ENCODE peak calls at places on chromosomes 12 and 14, in seven cellular contexts. B is uterus, Z is thoracic aorta, Y is dorsolateral prefrontal cortex, U is Panc1, X is tibial artery, G is IMR-90. L is an unnamed sample.

GRCh38 chr14:37565550-37565949 is 29.5 kb downstream of the FOXA1 start:
- DNase-seq in Y (no peak), U (no peak), Z (no peak), X (no peak), G (no peak), B (no peak), L (no peak)

GRCh38 chr14:69055125-69055524 is 76.0 kb upstream of the ACTN1 start:
- DNase-seq in Z (no peak), Y (no peak), X (no peak), B (no peak), U (no peak), G (peak; percentile 97), L (peak; percentile 97)

GRCh38 chr14:89330236-89331002 is 86.6 kb downstream of the FOXN3 start:
- DNase-seq in B (peak; percentile 57), X (peak; percentile 74), Y (no peak), Z (peak; percentile 58), U (no peak), G (peak; percentile 97), L (peak; percentile 93)

GRCh38 chr12:111692575-111693210 is 6.8 kb downstream of the ACAD10 start:
- DNase-seq in X (no peak), Z (no peak), Y (no peak), U (no peak), G (peak; percentile 15), B (no peak), L (peak; percentile 7)

GRCh38 chr12:102298022-102298421 is 100.4 kb upstream of the PMCH start:
- DNase-seq in X (no peak), Y (no peak), B (no peak), U (no peak), Z (no peak), G (peak; percentile 69), L (no peak)

GRCh38 chr14:75205586-75205985 is 29.2 kb upstream of the TMED10 start:
- DNase-seq in G (peak; percentile 77), X (no peak), U (no peak), B (no peak), Y (no peak), Z (no peak), L (peak; percentile 45)

GRCh38 chr12:50550530-50551223 is 45.9 kb downstream of the DIP2B start:
- DNase-seq in U (no peak), Z (no peak), X (no peak), G (no peak), B (peak; percentile 28), Y (no peak), L (no peak)

GRCh38 chr14:20836668-20837338 is 34.2 kb upstream of the RNASE1 start:
- DNase-seq in Z (no peak), G (peak; percentile 18), Y (no peak), X (no peak), B (no peak), U (no peak), L (no peak)

GRCh38 chr12:64781374-64782029 is 22.3 kb upstream of the GNS start:
- DNase-seq in X (no peak), G (no peak), Y (no peak), U (no peak), Z (no peak), B (no peak), L (no peak)

GRCh38 chr12:522692-523378 is 63.1 kb downstream of the B4GALNT3 start:
- DNase-seq in Y (no peak), B (no peak), U (no peak), G (no peak), X (no peak), Z (no peak), L (no peak)

GRCh38 chr14:102907980-102908730 is 14.3 kb upstream of the AMN start:
- DNase-seq in X (no peak), Y (no peak), B (no peak), Z (no peak), U (no peak), G (no peak), L (no peak)

GRCh38 chr12:22733756-22734155 is 108.8 kb downstream of the ETNK1 start:
- DNase-seq in Y (no peak), Z (no peak), B (no peak), U (no peak), G (no peak), X (no peak), L (no peak)

GRCh38 chr12:26863515-26863914 is 30.5 kb upstream of the ITPR2 start:
- DNase-seq in Z (no peak), U (no peak), B (no peak), X (no peak), G (peak; percentile 13), Y (no peak), L (no peak)

GRCh38 chr14:79201545-79202247 is 1009.6 kb downstream of the DIO2 start:
- DNase-seq in U (no peak), Z (no peak), B (no peak), G (no peak), X (no peak), Y (no peak), L (no peak)

GRCh38 chr12:71477609-71478008 is 38.0 kb downstream of the LGR5 start:
- DNase-seq in B (no peak), G (no peak), Y (no peak), Z (no peak), U (no peak), X (no peak), L (no peak)

GRCh38 chr12:131408036-131408365 is 302.9 kb upstream of the SFSWAP start:
- DNase-seq in B (no peak), G (no peak), U (no peak), Z (no peak), Y (no peak), X (no peak), L (no peak)

GRCh38 chr14:94171208-94171607 is 2.9 kb upstream of the PPP4R4 start:
- DNase-seq in X (no peak), Z (no peak), Y (no peak), U (no peak), B (no peak), G (peak; percentile 42), L (no peak)

GRCh38 chr12:25962932-25963525 is 4.5 kb downstream of the RASSF8 start:
- DNase-seq in Z (no peak), G (no peak), U (no peak), B (peak; percentile 33), Y (no peak), X (no peak), L (peak; percentile 50)

GRCh38 chr14:103618999-103619398 is 10.0 kb upstream of the KLC1 start:
- DNase-seq in G (peak; percentile 48), B (no peak), X (no peak), U (no peak), Z (no peak), Y (no peak), L (peak; percentile 30)

GRCh38 chr12:115337693-115338543 is 653.9 kb upstream of the TBX3 start:
- DNase-seq in G (peak; percentile 98), Y (no peak), X (peak; percentile 78), Z (peak; percentile 18), B (peak; percentile 42), U (no peak), L (peak; percentile 92)

GRCh38 chr12:125772403-125772802 is 707.2 kb downstream of the AACS start:
- DNase-seq in Z (no peak), X (no peak), Y (no peak), U (no peak), B (no peak), G (no peak), L (no peak)

GRCh38 chr12:75289678-75290200 is 40.4 kb downstream of the CAPS2 start:
- DNase-seq in Y (no peak), Z (no peak), B (no peak), U (no peak), G (peak; percentile 31), X (no peak), L (peak; percentile 53)

GRCh38 chr12:6044082-6044481 is 80.4 kb downstream of the VWF start:
- DNase-seq in X (no peak), U (no peak), Z (no peak), B (no peak), Y (no peak), G (no peak), L (no peak)

GRCh38 chr12:118288174-118288573 is 84.5 kb downstream of the TAOK3 start:
- DNase-seq in U (no peak), Z (no peak), B (no peak), Y (no peak), X (no peak), G (no peak), L (no peak)

GRCh38 chr12:4562034-4562657 is at the start of gene DYRK4:
- DNase-seq in Z (peak; percentile 33), X (peak; percentile 80), B (peak; percentile 74), Y (peak; percentile 56), U (no peak), G (peak; percentile 60), L (peak; percentile 87)

GRCh38 chr14:94771191-94771905 is 1.4 kb upstream of the GSC start:
- DNase-seq in Y (no peak), B (no peak), U (no peak), G (no peak), X (no peak), Z (no peak), L (no peak)

GRCh38 chr14:70701610-70702009 is 59.9 kb downstream of the TTC9 start:
- DNase-seq in Z (no peak), Y (no peak), X (no peak), B (no peak), G (no peak), U (no peak), L (no peak)

GRCh38 chr14:70698288-70698687 is 56.6 kb downstream of the TTC9 start:
- DNase-seq in G (peak; percentile 19), Z (no peak), Y (no peak), X (no peak), U (no peak), B (no peak), L (peak; percentile 32)

GRCh38 chr14:70700955-70701354 is 59.2 kb downstream of the TTC9 start:
- DNase-seq in Z (no peak), U (no peak), G (no peak), X (no peak), B (no peak), Y (no peak), L (no peak)

GRCh38 chr14:70704960-70705359 is 63.2 kb downstream of the TTC9 start:
- DNase-seq in U (no peak), G (no peak), Y (no peak), X (no peak), B (no peak), Z (no peak), L (no peak)

GRCh38 chr14:70702154-70702553 is 60.4 kb downstream of the TTC9 start:
- DNase-seq in G (no peak), Z (no peak), Y (no peak), X (no peak), B (no peak), U (no peak), L (no peak)
- H3K4me3 ChIP-seq in G (no peak overlapping the region), Z (no peak overlapping the region), Y (no peak overlapping the region), X (no peak overlapping the region), B (no peak overlapping the region), U (no peak overlapping the region), L (no peak overlapping the region)

GRCh38 chr14:24310666-24311604 is at the start of gene LTB4R:
- DNase-seq in U (no peak), G (peak; percentile 73), B (peak; percentile 73), Z (no peak), X (peak; percentile 86), Y (peak; percentile 77), L (peak; percentile 81)
- TF ChIP-seq CTCF in U (no peak), G (peak; percentile 26), B (no peak), Z (peak; percentile 44), X (peak; percentile 48), Y (peak; percentile 52), L (peak; percentile 17)

GRCh38 chr12:17511369-17511768 is 578.6 kb downstream of the RERGL start:
- DNase-seq in U (no peak), Z (no peak), X (no peak), Y (no peak), G (no peak), B (no peak), L (no peak)
- H3K4me3 ChIP-seq in U (no peak overlapping the region), Z (no peak overlapping the region), X (no peak overlapping the region), Y (no peak overlapping the region), G (no peak overlapping the region), B (no peak overlapping the region), L (no peak overlapping the region)

GRCh38 chr12:124517260-124518050 is 50.0 kb downstream of the NCOR2 start:
- DNase-seq in G (peak; percentile 38), U (no peak), Z (peak; percentile 52), Y (peak; percentile 61), B (peak; percentile 64), X (peak; percentile 95), L (peak; percentile 52)
- TF ChIP-seq CTCF in G (no peak), U (no peak), Z (no peak), Y (no peak), B (no peak), X (no peak), L (peak; percentile 7)